ENCODE peak calls at places on chromosomes 7 and 10, in four cellular contexts. D is CD8-positive, alpha-beta T cell; V is cardiac muscle cell; L is endodermal cell. H is an unnamed sample.

GRCh38 chr7:131354390-131354789 is 26.7 kb downstream of the MKLN1 start:
- DNase-seq in D (no peak), V (no peak), L (no peak), H (no peak)

GRCh38 chr7:92685146-92686042 is 95.2 kb upstream of the FAM133B start:
- DNase-seq in D (peak), V (no peak), L (no peak), H (no peak)

GRCh38 chr7:90824386-90825307 is 228.5 kb downstream of the CDK14 start:
- DNase-seq in D (no peak), V (peak), L (no peak), H (peak)

GRCh38 chr10:90350122-90350521 is 507.7 kb downstream of the HTR7 start:
- DNase-seq in D (no peak), V (no peak), L (no peak), H (no peak)

GRCh38 chr7:15168489-15168888 is 265.9 kb upstream of the DGKB start:
- DNase-seq in D (no peak), V (no peak), L (no peak), H (no peak)

GRCh38 chr10:6507311-6507710 is 72.8 kb downstream of the PRKCQ start:
- DNase-seq in D (no peak), V (no peak), L (no peak), H (no peak)

GRCh38 chr10:98088186-98088971 is 46.1 kb upstream of the R3HCC1L start:
- DNase-seq in D (no peak), V (peak), L (no peak), H (no peak)

GRCh38 chr7:3217166-3217565 is 83.9 kb upstream of the SDK1 start:
- DNase-seq in D (no peak), V (peak), L (no peak), H (no peak)

GRCh38 chr7:132063800-132064199 is 507.4 kb upstream of the PODXL start:
- DNase-seq in D (no peak), V (no peak), L (no peak), H (no peak)

GRCh38 chr7:136685506-136685905 is 182.9 kb upstream of the CHRM2 start:
- DNase-seq in D (no peak), V (no peak), L (no peak), H (no peak)

GRCh38 chr7:87106974-87107612 is 45.2 kb upstream of the DMTF1 start:
- DNase-seq in D (no peak), V (no peak), L (no peak), H (no peak)

GRCh38 chr10:29279779-29280535 is 8.9 kb upstream of the LYZL1 start:
- DNase-seq in D (no peak), V (no peak), L (no peak), H (no peak)

GRCh38 chr7:1366801-1367405 is 92.4 kb downstream of the MICALL2 start:
- DNase-seq in D (no peak), V (no peak), L (no peak), H (no peak)

GRCh38 chr7:100963874-100964273 is 5.5 kb upstream of the MUC12 start:
- DNase-seq in D (no peak), V (no peak), L (no peak), H (no peak)

GRCh38 chr10:58017719-58018367 is 249.9 kb downstream of the IPMK start:
- DNase-seq in D (no peak), V (peak), L (no peak), H (peak)

GRCh38 chr7:16814987-16815386 is 10.2 kb upstream of the AGR2 start:
- DNase-seq in D (no peak), V (no peak), L (no peak), H (no peak)

GRCh38 chr7:2069472-2069860 is 163.3 kb downstream of the MAD1L1 start:
- DNase-seq in D (no peak), V (peak), L (no peak), H (no peak)

GRCh38 chr10:90935581-90936292 is 14.8 kb upstream of the ANKRD1 start:
- DNase-seq in D (no peak), V (no peak), L (no peak), H (no peak)

GRCh38 chr10:74586088-74586585 is 240.3 kb upstream of the KAT6B start:
- DNase-seq in D (peak), V (peak), L (no peak), H (no peak)

GRCh38 chr7:151146761-151147160 is 20.7 kb downstream of the GBX1 start:
- DNase-seq in D (no peak), V (no peak), L (peak), H (no peak)

GRCh38 chr10:77027576-77027975 is 610.0 kb downstream of the KCNMA1 start:
- DNase-seq in D (no peak), V (no peak), L (no peak), H (no peak)

GRCh38 chr7:23356168-23356567 is 57.0 kb downstream of the MALSU1 start:
- DNase-seq in D (no peak), V (no peak), L (no peak), H (no peak)

GRCh38 chr10:26556756-26557640 is 118.9 kb downstream of the APBB1IP start:
- DNase-seq in D (peak), V (peak), L (peak), H (peak)

GRCh38 chr10:83122336-83122735 is 1017.0 kb upstream of the GHITM start:
- DNase-seq in D (no peak), V (no peak), L (no peak), H (peak)

GRCh38 chr7:70706204-70706603 is 425.7 kb upstream of the GALNT17 start:
- DNase-seq in D (no peak), V (no peak), L (peak), H (no peak)

GRCh38 chr10:114767101-114767588 is 54.4 kb upstream of the FHIP2A start:
- DNase-seq in D (no peak), V (peak), L (no peak), H (peak)

GRCh38 chr10:51860257-51860656 is 160.9 kb upstream of the CSTF2T start:
- DNase-seq in D (no peak), V (peak), L (no peak), H (peak)

GRCh38 chr7:55245271-55245723 is 119.8 kb upstream of the LANCL2 start:
- DNase-seq in D (no peak), V (peak), L (no peak), H (peak)

GRCh38 chr10:97564776-97565175 is 7.8 kb upstream of the ANKRD2 start:
- DNase-seq in D (no peak), V (no peak), L (no peak), H (no peak)

GRCh38 chr10:89327803-89328441 is at the start of gene IFIT3:
- DNase-seq in D (no peak), V (peak), L (no peak), H (peak)

GRCh38 chr10:80144302-80145131 is 12.0 kb downstream of the PLAC9 start:
- DNase-seq in D (no peak), V (no peak), L (peak), H (peak)

GRCh38 chr7:102098986-102099385 is 187.7 kb upstream of the SH2B2 start:
- DNase-seq in D (no peak), V (no peak), L (peak), H (no peak)

GRCh38 chr7:111183373-111183772 is 92.4 kb downstream of the LRRN3 start:
- DNase-seq in D (no peak), V (no peak), L (no peak), H (no peak)

GRCh38 chr7:150406565-150407421 is 27.7 kb downstream of the ZNF775 start:
- DNase-seq in D (no peak), V (peak), L (no peak), H (no peak)

GRCh38 chr10:983401-983800 is 4.8 kb upstream of the GTPBP4 start:
- DNase-seq in D (no peak), V (no peak), L (no peak), H (no peak)

GRCh38 chr10:36256905-36257304 is 614.8 kb upstream of the FZD8 start:
- DNase-seq in D (no peak), V (peak), L (no peak), H (no peak)

GRCh38 chr10:13915710-13916109 is 328.9 kb downstream of the PRPF18 start:
- DNase-seq in D (no peak), V (peak), L (no peak), H (no peak)

GRCh38 chr7:157056957-157057902 is 46.8 kb upstream of the MNX1 start:
- DNase-seq in D (no peak), V (no peak), L (no peak), H (no peak)

GRCh38 chr7:79820387-79820786 is 314.2 kb upstream of the GNAI1 start:
- DNase-seq in D (no peak), V (peak), L (no peak), H (no peak)

GRCh38 chr7:69109879-69110278 is 488.4 kb upstream of the AUTS2 start:
- DNase-seq in D (no peak), V (no peak), L (no peak), H (no peak)
- TF ChIP-seq CTCF in D (no peak), V (no peak), L (no peak), H (no peak)

GRCh38 chr7:128135275-128136214 is 104.3 kb upstream of the LRRC4 start:
- DNase-seq in D (peak), V (peak), L (peak), H (peak)
- H3K4me3 ChIP-seq in D (peak), V (peak), L (peak), H (peak)

GRCh38 chr10:132102071-132102716 is 36.4 kb downstream of the JAKMIP3 start:
- DNase-seq in D (no peak), V (no peak), L (peak), H (no peak)

GRCh38 chr10:132102717-132103110 is 37.0 kb downstream of the JAKMIP3 start:
- DNase-seq in D (no peak), V (no peak), L (peak), H (no peak)

GRCh38 chr10:132100556-132101349 is 35.0 kb downstream of the JAKMIP3 start:
- DNase-seq in D (no peak), V (no peak), L (peak), H (no peak)

GRCh38 chr10:132099701-132100481 is 34.1 kb downstream of the JAKMIP3 start:
- DNase-seq in D (no peak), V (no peak), L (peak), H (no peak)

GRCh38 chr10:132101529-132101928 is 35.8 kb downstream of the JAKMIP3 start:
- DNase-seq in D (no peak), V (no peak), L (peak), H (no peak)
- TF ChIP-seq CTCF in D (no peak), V (no peak), L (peak), H (no peak)

DNA sequence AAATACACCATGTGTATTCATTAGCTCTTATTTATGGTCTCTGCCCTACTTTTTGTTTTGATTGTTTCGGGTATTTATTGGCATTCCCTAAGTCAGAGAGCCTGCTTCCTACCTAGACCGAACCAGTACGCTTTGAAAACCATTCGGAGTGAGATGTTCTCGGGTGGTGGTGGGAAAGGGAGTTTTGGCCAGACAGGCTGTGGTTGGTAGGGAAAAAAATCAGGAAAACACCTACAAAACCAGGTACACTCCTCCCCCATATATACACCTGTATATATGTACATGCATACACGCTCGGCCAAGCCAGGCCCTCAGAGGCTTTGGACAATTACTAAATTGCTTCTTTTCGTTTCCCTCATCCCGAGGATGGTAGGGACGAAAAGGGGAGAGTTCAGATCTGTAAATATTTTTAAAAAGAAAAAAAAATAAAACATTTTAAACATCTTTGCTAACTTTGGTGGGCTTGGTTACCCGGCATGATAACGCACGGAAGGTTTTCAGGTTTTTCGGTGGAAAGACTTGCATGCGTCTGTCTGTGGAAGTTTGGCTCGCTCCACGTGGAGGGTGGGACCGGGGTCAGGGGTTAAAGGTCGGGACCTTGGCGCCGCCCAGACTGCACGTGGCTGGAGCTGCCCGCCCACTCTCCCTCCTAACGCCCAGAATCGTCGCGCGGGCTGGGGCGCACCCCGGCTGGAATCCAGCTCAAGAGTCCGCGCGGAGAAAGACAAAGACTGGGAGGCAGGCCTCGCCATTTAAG is 2.5 kb downstream of the HMX2 start:
- DNase-seq in D (no peak), V (no peak), L (no peak), H (no peak)
- H3K4me3 ChIP-seq in D (peak), V (peak), L (peak), H (peak)

DNA sequence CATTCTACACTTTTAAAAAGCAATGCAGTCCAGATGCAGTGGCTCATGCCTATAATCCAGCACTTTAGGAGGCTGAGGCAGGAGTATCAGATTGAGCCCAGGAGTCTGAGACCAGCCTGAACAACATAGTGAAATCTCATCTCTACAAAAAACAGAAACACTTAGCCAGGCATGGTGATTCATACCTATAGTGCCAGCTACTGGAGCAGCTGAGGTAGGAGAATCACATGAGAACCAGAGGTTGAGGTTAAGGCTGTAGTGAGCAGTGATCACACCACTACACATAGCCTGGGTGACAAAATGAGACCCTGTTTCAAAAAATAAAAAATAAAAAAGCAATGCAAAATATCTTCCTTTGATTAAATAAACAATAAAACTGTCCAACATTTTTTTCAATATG is 205.2 kb downstream of the GRM8 start:
- DNase-seq in D (no peak), V (no peak), L (no peak), H (peak)
- TF ChIP-seq CTCF in D (no peak), V (no peak), L (no peak), H (no peak)

DNA sequence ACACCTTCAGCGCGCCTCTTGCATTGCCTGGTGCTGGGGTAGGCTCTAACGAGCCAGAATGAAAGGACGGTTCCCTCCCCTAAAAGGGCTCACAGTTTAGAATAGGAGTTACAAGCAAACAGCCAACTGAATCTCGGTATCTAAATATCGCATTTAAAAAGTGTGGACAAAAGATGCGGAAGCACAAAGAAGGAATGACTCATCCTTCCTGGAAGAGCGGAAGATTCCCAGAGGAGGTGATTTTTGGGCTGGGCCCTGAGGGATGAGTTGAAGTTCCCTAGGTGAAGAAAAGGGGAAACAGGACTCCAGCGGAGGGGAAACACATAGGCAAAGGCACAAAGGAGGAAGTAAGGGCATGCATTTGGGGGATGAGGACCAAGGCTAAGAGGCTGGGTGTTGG is 29.9 kb downstream of the SRRM3 start:
- DNase-seq in D (no peak), V (no peak), L (no peak), H (no peak)
- H3K4me3 ChIP-seq in D (no peak), V (no peak), L (no peak), H (no peak)

GRCh38 chr10:119302591-119303253 is 95.4 kb downstream of the GRK5 start:
- DNase-seq in D (no peak), V (no peak), L (no peak), H (no peak)
- TF ChIP-seq CTCF in D (no peak), V (no peak), L (no peak), H (no peak)

DNA sequence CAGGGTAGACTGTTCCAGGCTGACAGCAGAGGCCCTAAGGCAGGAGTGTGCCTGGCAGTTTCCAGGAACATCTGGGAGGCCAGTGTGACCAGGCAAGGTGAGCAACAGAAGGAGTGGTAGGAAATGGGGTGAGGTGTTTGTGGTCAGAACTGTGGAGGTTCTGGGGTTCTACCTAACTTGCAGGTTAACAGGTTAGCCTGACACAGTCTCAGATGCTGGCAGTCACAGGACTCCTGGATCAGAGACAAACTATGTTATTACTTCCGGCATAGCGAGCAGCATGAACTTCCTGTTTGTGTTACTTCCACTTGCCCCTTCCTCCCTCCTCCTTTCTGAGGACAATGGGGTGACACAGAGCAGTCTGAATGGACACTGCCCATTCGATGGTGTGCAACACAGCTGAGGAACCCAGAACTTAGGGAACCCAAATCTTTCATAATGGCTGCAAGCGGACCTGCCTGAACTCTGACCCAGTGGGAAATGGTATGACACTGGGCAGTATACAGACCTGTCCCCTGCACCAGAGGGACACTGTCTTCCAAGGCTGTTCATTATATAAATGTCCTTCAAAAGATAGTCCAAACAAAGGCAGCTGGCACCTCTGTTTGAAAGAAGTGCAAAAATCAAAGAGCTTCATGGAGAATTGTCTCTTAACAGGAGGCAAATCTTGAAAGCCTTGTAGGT is 3.9 kb upstream of the SAR1A start:
- DNase-seq in D (no peak), V (no peak), L (peak), H (peak)
- H3K4me3 ChIP-seq in D (no peak), V (no peak), L (no peak), H (no peak)

DNA sequence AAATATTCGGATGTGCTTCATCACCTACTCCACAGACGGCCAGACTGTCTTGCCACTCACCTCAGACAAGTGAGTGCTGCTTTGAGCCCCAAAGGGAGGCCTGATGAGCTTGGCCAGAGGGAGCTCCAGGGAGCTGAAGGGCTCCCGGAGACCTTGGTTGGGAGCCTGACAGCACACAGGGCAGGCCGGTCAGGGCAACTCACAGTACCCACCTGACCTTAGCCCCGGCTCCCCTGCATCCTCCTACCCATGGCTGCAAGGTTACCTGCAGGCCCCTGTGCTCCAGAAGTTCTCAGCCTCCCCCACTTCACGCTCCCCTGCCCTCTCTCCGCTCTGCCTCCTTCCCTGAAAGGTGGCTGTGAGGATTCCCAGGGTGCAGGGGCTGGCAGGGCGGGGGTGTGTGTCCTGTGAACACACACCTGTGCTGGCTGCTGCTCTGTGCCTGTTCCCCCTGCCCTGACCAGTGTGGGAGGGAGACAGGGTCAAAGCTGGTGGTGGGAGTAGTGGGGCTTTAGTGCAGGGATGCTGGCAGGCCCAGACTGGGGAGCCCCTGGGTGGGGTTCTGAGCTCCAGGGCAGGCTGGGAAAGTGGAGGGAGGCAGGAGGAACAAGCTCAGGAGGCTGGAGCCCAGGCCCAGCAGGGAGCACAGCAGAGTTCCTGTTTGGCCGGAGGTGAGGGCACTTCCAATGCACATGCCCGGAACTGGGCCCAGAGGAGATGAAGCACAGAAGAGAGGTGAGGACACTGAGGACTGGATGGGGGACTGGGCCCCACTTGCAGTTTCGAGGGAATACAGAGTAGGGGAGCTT is 7.2 kb downstream of the ANTXRL start:
- DNase-seq in D (no peak), V (peak), L (peak), H (peak)
- TF ChIP-seq CTCF in D (no peak), V (peak), L (no peak), H (peak)

H was measured in epithelial cell of esophagus.